ENCODE peak calls at places on chromosomes 7 and 10, in seven cellular contexts. X is mesendoderm, Z is neuronal stem cell, K is H9, E is mesenchymal stem cell, N is H1, Y is trophoblast cell. B is an unnamed sample.

GRCh38 chr10:20093600-20093999 is 277.4 kb downstream of the PLXDC2 start:
- DNase-seq in X (no peak), Z (no peak), K (no peak), E (no peak), N (no peak), Y (no peak), B (no peak)

GRCh38 chr10:124016795-124017375 is 76.5 kb downstream of the CHST15 start:
- DNase-seq in X (no peak), Z (no peak), K (no peak), E (no peak), N (no peak), Y (no peak), B (no peak)

GRCh38 chr7:64574481-64575159 is 11.7 kb upstream of the ZNF680 start:
- DNase-seq in X (peak; percentile 77), Z (no peak), K (no peak), E (no peak), N (peak; percentile 50), Y (peak; percentile 59), B (peak; percentile 38)

GRCh38 chr10:121595806-121596667 is 2.2 kb downstream of the FGFR2 start:
- DNase-seq in X (peak; percentile 75), Z (peak; percentile 63), K (peak; percentile 55), E (no peak), N (peak; percentile 73), Y (no peak), B (no peak)

GRCh38 chr7:105924950-105925349 is 38.1 kb upstream of the CDHR3 start:
- DNase-seq in X (no peak), Z (no peak), K (no peak), E (no peak), N (no peak), Y (no peak), B (no peak)

GRCh38 chr10:122624546-122624945 is 64.0 kb downstream of the DMBT1 start:
- DNase-seq in X (no peak), Z (no peak), K (no peak), E (no peak), N (no peak), Y (no peak), B (no peak)

GRCh38 chr7:158863611-158864506 is 7.5 kb downstream of the DYNC2I1 start:
- DNase-seq in X (peak; percentile 71), Z (no peak), K (no peak), E (peak; percentile 90), N (no peak), Y (peak; percentile 74), B (peak; percentile 60)

GRCh38 chr10:68348265-68348741 is 15.6 kb upstream of the PBLD start:
- DNase-seq in X (peak; percentile 80), Z (no peak), K (peak; percentile 77), E (peak; percentile 65), N (no peak), Y (peak; percentile 16), B (peak; percentile 65)

GRCh38 chr10:89047397-89047796 is 56.8 kb downstream of the FAS start:
- DNase-seq in X (no peak), Z (no peak), K (no peak), E (no peak), N (no peak), Y (no peak), B (no peak)

GRCh38 chr7:134128829-134129228 is 1.7 kb downstream of the LRGUK start:
- DNase-seq in X (no peak), Z (no peak), K (no peak), E (no peak), N (no peak), Y (no peak), B (no peak)

GRCh38 chr10:17622061-17622460 is 4.9 kb upstream of the HACD1 start:
- DNase-seq in X (no peak), Z (no peak), K (no peak), E (no peak), N (no peak), Y (no peak), B (peak; percentile 70)

GRCh38 chr10:30000802-30001571 is 58.4 kb downstream of the JCAD start:
- DNase-seq in X (no peak), Z (no peak), K (no peak), E (peak; percentile 98), N (no peak), Y (no peak), B (peak; percentile 93)

GRCh38 chr10:104989880-104990279 is 348.8 kb downstream of the SORCS3 start:
- DNase-seq in X (peak; percentile 8), Z (no peak), K (no peak), E (no peak), N (no peak), Y (no peak), B (no peak)

GRCh38 chr7:1247527-1248041 is 14.9 kb downstream of the UNCX start:
- DNase-seq in X (peak; percentile 53), Z (no peak), K (no peak), E (no peak), N (no peak), Y (no peak), B (no peak)

GRCh38 chr7:71735961-71736556 is 604.1 kb downstream of the GALNT17 start:
- DNase-seq in X (peak; percentile 90), Z (peak; percentile 82), K (peak; percentile 80), E (peak; percentile 53), N (peak; percentile 91), Y (peak; percentile 37), B (peak; percentile 44)

GRCh38 chr7:136938476-136938875 is 70.0 kb downstream of the CHRM2 start:
- DNase-seq in X (no peak), Z (no peak), K (no peak), E (no peak), N (no peak), Y (no peak), B (no peak)

GRCh38 chr10:43731486-43731885 is 82.8 kb upstream of the ZNF32 start:
- DNase-seq in X (no peak), Z (no peak), K (no peak), E (no peak), N (no peak), Y (no peak), B (no peak)

GRCh38 chr10:43737003-43737402 is 88.3 kb upstream of the ZNF32 start:
- DNase-seq in X (no peak), Z (no peak), K (no peak), E (no peak), N (no peak), Y (no peak), B (no peak)

GRCh38 chr10:43739171-43739570 is 90.5 kb upstream of the ZNF32 start:
- DNase-seq in X (no peak), Z (no peak), K (no peak), E (no peak), N (no peak), Y (no peak), B (no peak)

GRCh38 chr10:43735907-43736306 is 87.2 kb upstream of the ZNF32 start:
- DNase-seq in X (no peak), Z (no peak), K (no peak), E (peak; percentile 29), N (no peak), Y (no peak), B (peak; percentile 68)

GRCh38 chr10:43734716-43735115 is 86.0 kb upstream of the ZNF32 start:
- DNase-seq in X (no peak), Z (no peak), K (no peak), E (no peak), N (no peak), Y (no peak), B (peak; percentile 32)
- H2BK5ac ChIP-seq in X (no peak overlapping the region), Z (no peak overlapping the region), K (no peak overlapping the region), E (no peak overlapping the region), N (no peak overlapping the region), Y (no peak overlapping the region), B (no peak overlapping the region)

GRCh38 chr10:22341936-22342222 is 3.4 kb upstream of the SPAG6 start:
- DNase-seq in X (no peak), Z (peak; percentile 11), K (no peak), E (no peak), N (no peak), Y (no peak), B (no peak)

GRCh38 chr10:22339761-22340361 is 5.4 kb upstream of the SPAG6 start:
- DNase-seq in X (no peak), Z (peak; percentile 18), K (no peak), E (no peak), N (no peak), Y (no peak), B (no peak)

GRCh38 chr10:22340362-22341189 is 4.7 kb upstream of the SPAG6 start:
- DNase-seq in X (peak; percentile 67), Z (peak; percentile 77), K (peak; percentile 72), E (peak; percentile 87), N (peak; percentile 81), Y (peak; percentile 85), B (peak; percentile 82)

GRCh38 chr10:22343761-22344160 is 1.5 kb upstream of the SPAG6 start:
- DNase-seq in X (no peak), Z (no peak), K (no peak), E (no peak), N (no peak), Y (no peak), B (no peak)

GRCh38 chr10:22341190-22341935 is 3.9 kb upstream of the SPAG6 start:
- DNase-seq in X (peak; percentile 29), Z (peak; percentile 56), K (peak; percentile 53), E (peak; percentile 52), N (no peak), Y (no peak), B (peak; percentile 15)
- H2BK5ac ChIP-seq in X (no peak overlapping the region), Z (peak overlapping the region; percentile 8), K (no peak overlapping the region), E (no peak overlapping the region), N (no peak overlapping the region), Y (no peak overlapping the region), B (no peak overlapping the region)

GRCh38 chr10:31399631-31400030 is 80.6 kb downstream of the ZEB1 start:
- DNase-seq in X (no peak), Z (no peak), K (no peak), E (no peak), N (no peak), Y (no peak), B (no peak)

GRCh38 chr10:31401287-31401686 is 82.3 kb downstream of the ZEB1 start:
- DNase-seq in X (no peak), Z (no peak), K (no peak), E (no peak), N (no peak), Y (no peak), B (no peak)

GRCh38 chr10:31399171-31399570 is 80.2 kb downstream of the ZEB1 start:
- DNase-seq in X (no peak), Z (no peak), K (no peak), E (no peak), N (no peak), Y (no peak), B (no peak)

DNA sequence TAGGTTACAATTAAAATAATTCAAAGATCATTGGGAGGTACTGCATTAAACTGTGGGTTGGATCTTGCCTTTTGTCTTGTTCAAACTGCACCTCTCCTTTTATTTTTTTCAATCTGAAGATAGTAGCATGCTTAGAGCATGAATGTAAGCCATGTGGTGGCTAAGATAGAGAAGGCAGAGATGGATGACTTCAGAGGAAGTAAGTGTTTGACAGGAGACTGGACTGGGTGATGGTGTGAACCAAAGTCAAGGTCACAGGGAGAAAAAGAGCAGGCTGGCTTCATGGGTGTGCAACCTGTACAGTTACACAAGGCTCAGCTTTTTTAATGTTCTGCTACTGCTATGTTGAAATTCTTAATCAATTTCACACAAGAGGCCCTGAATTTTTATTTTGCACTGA is 85.6 kb downstream of the ZEB1 start:
- DNase-seq in X (no peak), Z (no peak), K (no peak), E (peak; percentile 50), N (no peak), Y (no peak), B (peak; percentile 27)
- H2BK5ac ChIP-seq in X (no peak overlapping the region), Z (no peak overlapping the region), K (no peak overlapping the region), E (no peak overlapping the region), N (no peak overlapping the region), Y (no peak overlapping the region), B (no peak overlapping the region)

GRCh38 chr10:125868372-125868975 is 12.6 kb downstream of the DHX32 start:
- DNase-seq in X (peak; percentile 62), Z (no peak), K (no peak), E (peak; percentile 60), N (no peak), Y (peak; percentile 50), B (peak; percentile 65)

GRCh38 chr10:125866421-125867029 is 14.6 kb downstream of the DHX32 start:
- DNase-seq in X (no peak), Z (no peak), K (no peak), E (no peak), N (no peak), Y (no peak), B (no peak)

GRCh38 chr10:125871341-125871740 is 9.8 kb downstream of the DHX32 start:
- DNase-seq in X (no peak), Z (no peak), K (no peak), E (peak; percentile 32), N (no peak), Y (no peak), B (peak; percentile 81)
- H2BK5ac ChIP-seq in X (no peak overlapping the region), Z (no peak overlapping the region), K (no peak overlapping the region), E (no peak overlapping the region), N (no peak overlapping the region), Y (no peak overlapping the region), B (peak overlapping the region; percentile 92)

B was measured in IMR-90.